ENCODE peak calls at places on chromosomes 11 and 22, in ten cellular contexts. One of them, this sample, is unnamed.

GRCh38 chr11:1830500-1831223 is 4.1 kb upstream of the SYT8 start:
- DNase-seq in fibroblast of lung: peak
- DNase-seq in HCT116: no peak
- DNase-seq in aorta: peak
- DNase-seq in SJSA1: no peak
- DNase-seq in heart left ventricle: peak
- DNase-seq in A549: no peak
- DNase-seq in mucosa of descending colon: peak
- DNase-seq in fibroblast of pulmonary artery: no peak
- DNase-seq in cardiac fibroblast: no peak
- DNase-seq in this sample: peak

GRCh38 chr22:19663821-19664325 is 50.4 kb upstream of the SEPTIN5 start:
- DNase-seq in mucosa of descending colon: no peak
- DNase-seq in aorta: peak
- DNase-seq in A549: no peak
- DNase-seq in fibroblast of lung: peak
- DNase-seq in heart left ventricle: peak
- DNase-seq in SJSA1: no peak
- DNase-seq in cardiac fibroblast: peak
- DNase-seq in HCT116: no peak
- DNase-seq in fibroblast of pulmonary artery: peak
- DNase-seq in this sample: no peak

GRCh38 chr11:86091566-86091965 is 22.7 kb upstream of the PICALM start:
- DNase-seq in fibroblast of pulmonary artery: peak
- DNase-seq in A549: no peak
- DNase-seq in fibroblast of lung: peak
- DNase-seq in SJSA1: peak
- DNase-seq in HCT116: no peak
- DNase-seq in cardiac fibroblast: peak
- DNase-seq in heart left ventricle: no peak
- DNase-seq in aorta: peak
- DNase-seq in mucosa of descending colon: no peak
- DNase-seq in this sample: no peak

GRCh38 chr22:46472722-46473016 is 64.8 kb downstream of the CELSR1 start:
- DNase-seq in A549: no peak
- DNase-seq in heart left ventricle: no peak
- DNase-seq in cardiac fibroblast: no peak
- DNase-seq in mucosa of descending colon: no peak
- DNase-seq in SJSA1: no peak
- DNase-seq in fibroblast of lung: no peak
- DNase-seq in aorta: no peak
- DNase-seq in HCT116: no peak
- DNase-seq in fibroblast of pulmonary artery: no peak
- DNase-seq in this sample: no peak

GRCh38 chr11:66864172-66864901 is 7.5 kb downstream of the LRFN4 start:
- DNase-seq in A549: no peak
- DNase-seq in heart left ventricle: no peak
- DNase-seq in cardiac fibroblast: no peak
- DNase-seq in aorta: no peak
- DNase-seq in HCT116: no peak
- DNase-seq in mucosa of descending colon: peak
- DNase-seq in fibroblast of pulmonary artery: no peak
- DNase-seq in fibroblast of lung: no peak
- DNase-seq in SJSA1: no peak
- DNase-seq in this sample: no peak

GRCh38 chr11:62542750-62543567 is 3.6 kb downstream of the AHNAK start:
- DNase-seq in SJSA1: peak
- DNase-seq in mucosa of descending colon: peak
- DNase-seq in HCT116: peak
- DNase-seq in cardiac fibroblast: peak
- DNase-seq in aorta: peak
- DNase-seq in A549: peak
- DNase-seq in fibroblast of lung: peak
- DNase-seq in heart left ventricle: peak
- DNase-seq in fibroblast of pulmonary artery: peak
- DNase-seq in this sample: peak

GRCh38 chr11:26583550-26583949 is 11.5 kb upstream of the MUC15 start:
- DNase-seq in HCT116: no peak
- DNase-seq in aorta: no peak
- DNase-seq in fibroblast of lung: no peak
- DNase-seq in SJSA1: no peak
- DNase-seq in cardiac fibroblast: peak
- DNase-seq in A549: no peak
- DNase-seq in fibroblast of pulmonary artery: peak
- DNase-seq in mucosa of descending colon: no peak
- DNase-seq in heart left ventricle: no peak
- DNase-seq in this sample: peak

GRCh38 chr22:19244600-19245352 is 46.7 kb downstream of the CLTCL1 start:
- DNase-seq in heart left ventricle: no peak
- DNase-seq in fibroblast of lung: no peak
- DNase-seq in fibroblast of pulmonary artery: no peak
- DNase-seq in cardiac fibroblast: no peak
- DNase-seq in A549: no peak
- DNase-seq in SJSA1: no peak
- DNase-seq in HCT116: no peak
- DNase-seq in mucosa of descending colon: no peak
- DNase-seq in aorta: no peak
- DNase-seq in this sample: no peak

GRCh38 chr11:20261526-20261925 is 101.3 kb upstream of the DBX1 start:
- DNase-seq in aorta: no peak
- DNase-seq in fibroblast of pulmonary artery: peak
- DNase-seq in A549: no peak
- DNase-seq in heart left ventricle: no peak
- DNase-seq in cardiac fibroblast: peak
- DNase-seq in HCT116: no peak
- DNase-seq in fibroblast of lung: peak
- DNase-seq in mucosa of descending colon: no peak
- DNase-seq in SJSA1: no peak
- DNase-seq in this sample: no peak

GRCh38 chr11:20259506-20259905 is 99.2 kb upstream of the DBX1 start:
- DNase-seq in A549: no peak
- DNase-seq in fibroblast of pulmonary artery: no peak
- DNase-seq in fibroblast of lung: peak
- DNase-seq in HCT116: no peak
- DNase-seq in SJSA1: no peak
- DNase-seq in aorta: no peak
- DNase-seq in heart left ventricle: no peak
- DNase-seq in mucosa of descending colon: no peak
- DNase-seq in cardiac fibroblast: no peak
- DNase-seq in this sample: no peak

GRCh38 chr11:20256925-20257324 is 96.7 kb upstream of the DBX1 start:
- DNase-seq in fibroblast of lung: no peak
- DNase-seq in heart left ventricle: no peak
- DNase-seq in aorta: no peak
- DNase-seq in cardiac fibroblast: no peak
- DNase-seq in fibroblast of pulmonary artery: no peak
- DNase-seq in HCT116: no peak
- DNase-seq in mucosa of descending colon: no peak
- DNase-seq in A549: no peak
- DNase-seq in SJSA1: no peak
- DNase-seq in this sample: no peak

GRCh38 chr11:20260307-20260706 is 100.0 kb upstream of the DBX1 start:
- DNase-seq in heart left ventricle: no peak
- DNase-seq in aorta: no peak
- DNase-seq in HCT116: no peak
- DNase-seq in SJSA1: no peak
- DNase-seq in cardiac fibroblast: no peak
- DNase-seq in A549: no peak
- DNase-seq in fibroblast of lung: no peak
- DNase-seq in mucosa of descending colon: no peak
- DNase-seq in fibroblast of pulmonary artery: no peak
- DNase-seq in this sample: no peak

GRCh38 chr11:20258496-20258895 is 98.2 kb upstream of the DBX1 start:
- DNase-seq in cardiac fibroblast: no peak
- DNase-seq in A549: no peak
- DNase-seq in SJSA1: no peak
- DNase-seq in heart left ventricle: no peak
- DNase-seq in HCT116: no peak
- DNase-seq in fibroblast of lung: no peak
- DNase-seq in fibroblast of pulmonary artery: no peak
- DNase-seq in mucosa of descending colon: no peak
- DNase-seq in aorta: no peak
- DNase-seq in this sample: no peak
- H3K4me3 ChIP-seq in cardiac fibroblast: no peak
- H3K4me3 ChIP-seq in A549: no peak
- H3K4me3 ChIP-seq in SJSA1: no peak
- H3K4me3 ChIP-seq in heart left ventricle: no peak
- H3K4me3 ChIP-seq in HCT116: no peak
- H3K4me3 ChIP-seq in fibroblast of lung: no peak
- H3K4me3 ChIP-seq in fibroblast of pulmonary artery: no peak
- H3K4me3 ChIP-seq in mucosa of descending colon: no peak
- H3K4me3 ChIP-seq in aorta: no peak
- H3K4me3 ChIP-seq in this sample: no peak

DNA sequence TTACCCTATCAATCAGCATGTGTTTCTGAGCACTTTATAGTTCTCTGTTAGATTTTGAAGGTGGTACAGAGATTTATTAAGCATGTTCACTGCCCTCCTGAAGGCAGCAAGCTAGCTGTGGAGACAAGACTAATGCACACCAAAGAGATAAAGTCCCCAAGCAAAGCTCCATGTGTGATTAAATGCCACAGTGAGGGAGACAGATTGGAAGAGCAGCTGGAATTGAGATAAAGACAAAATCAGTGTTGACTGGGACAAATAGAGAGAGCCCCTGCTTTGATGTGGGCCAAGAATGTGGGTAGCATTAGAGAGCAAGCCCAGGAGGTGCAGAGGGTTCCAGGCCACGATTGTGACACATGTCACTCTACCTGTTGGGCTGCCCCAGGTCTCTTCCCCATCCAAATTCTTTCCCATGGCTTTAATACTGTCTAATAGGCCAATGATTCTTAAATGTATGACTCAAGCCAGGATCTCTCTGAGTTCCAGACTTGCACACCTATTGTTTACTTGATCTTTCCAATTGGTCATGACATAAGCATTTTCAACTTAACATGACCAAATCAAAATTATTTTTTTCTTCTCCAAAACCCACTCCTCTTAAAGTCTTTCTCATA is 60.1 kb upstream of the ZC3H12C start:
- DNase-seq in HCT116: no peak
- DNase-seq in fibroblast of lung: no peak
- DNase-seq in aorta: no peak
- DNase-seq in A549: no peak
- DNase-seq in mucosa of descending colon: no peak
- DNase-seq in SJSA1: no peak
- DNase-seq in heart left ventricle: no peak
- DNase-seq in cardiac fibroblast: no peak
- DNase-seq in fibroblast of pulmonary artery: no peak
- DNase-seq in this sample: no peak
- H3K4me3 ChIP-seq in HCT116: no peak
- H3K4me3 ChIP-seq in fibroblast of lung: no peak
- H3K4me3 ChIP-seq in aorta: no peak
- H3K4me3 ChIP-seq in A549: no peak
- H3K4me3 ChIP-seq in mucosa of descending colon: no peak
- H3K4me3 ChIP-seq in SJSA1: no peak
- H3K4me3 ChIP-seq in heart left ventricle: no peak
- H3K4me3 ChIP-seq in cardiac fibroblast: no peak
- H3K4me3 ChIP-seq in fibroblast of pulmonary artery: no peak
- H3K4me3 ChIP-seq in this sample: no peak

GRCh38 chr11:6630632-6631291 is 11.5 kb upstream of the TPP1 start:
- DNase-seq in heart left ventricle: no peak
- DNase-seq in fibroblast of pulmonary artery: no peak
- DNase-seq in SJSA1: no peak
- DNase-seq in A549: no peak
- DNase-seq in mucosa of descending colon: peak
- DNase-seq in cardiac fibroblast: no peak
- DNase-seq in fibroblast of lung: no peak
- DNase-seq in HCT116: no peak
- DNase-seq in aorta: no peak
- DNase-seq in this sample: no peak

GRCh38 chr11:6631356-6631890 is 12.2 kb upstream of the TPP1 start:
- DNase-seq in aorta: no peak
- DNase-seq in mucosa of descending colon: no peak
- DNase-seq in heart left ventricle: no peak
- DNase-seq in SJSA1: no peak
- DNase-seq in A549: no peak
- DNase-seq in fibroblast of lung: no peak
- DNase-seq in cardiac fibroblast: no peak
- DNase-seq in HCT116: no peak
- DNase-seq in fibroblast of pulmonary artery: no peak
- DNase-seq in this sample: no peak

GRCh38 chr11:6629573-6629891 is 10.3 kb upstream of the TPP1 start:
- DNase-seq in heart left ventricle: no peak
- DNase-seq in cardiac fibroblast: no peak
- DNase-seq in SJSA1: no peak
- DNase-seq in mucosa of descending colon: no peak
- DNase-seq in A549: no peak
- DNase-seq in fibroblast of lung: no peak
- DNase-seq in aorta: no peak
- DNase-seq in fibroblast of pulmonary artery: no peak
- DNase-seq in HCT116: no peak
- DNase-seq in this sample: no peak

GRCh38 chr11:6628526-6628925 is 9.3 kb upstream of the TPP1 start:
- DNase-seq in heart left ventricle: no peak
- DNase-seq in HCT116: no peak
- DNase-seq in cardiac fibroblast: no peak
- DNase-seq in A549: no peak
- DNase-seq in SJSA1: no peak
- DNase-seq in fibroblast of pulmonary artery: no peak
- DNase-seq in aorta: no peak
- DNase-seq in fibroblast of lung: no peak
- DNase-seq in mucosa of descending colon: no peak
- DNase-seq in this sample: no peak

DNA sequence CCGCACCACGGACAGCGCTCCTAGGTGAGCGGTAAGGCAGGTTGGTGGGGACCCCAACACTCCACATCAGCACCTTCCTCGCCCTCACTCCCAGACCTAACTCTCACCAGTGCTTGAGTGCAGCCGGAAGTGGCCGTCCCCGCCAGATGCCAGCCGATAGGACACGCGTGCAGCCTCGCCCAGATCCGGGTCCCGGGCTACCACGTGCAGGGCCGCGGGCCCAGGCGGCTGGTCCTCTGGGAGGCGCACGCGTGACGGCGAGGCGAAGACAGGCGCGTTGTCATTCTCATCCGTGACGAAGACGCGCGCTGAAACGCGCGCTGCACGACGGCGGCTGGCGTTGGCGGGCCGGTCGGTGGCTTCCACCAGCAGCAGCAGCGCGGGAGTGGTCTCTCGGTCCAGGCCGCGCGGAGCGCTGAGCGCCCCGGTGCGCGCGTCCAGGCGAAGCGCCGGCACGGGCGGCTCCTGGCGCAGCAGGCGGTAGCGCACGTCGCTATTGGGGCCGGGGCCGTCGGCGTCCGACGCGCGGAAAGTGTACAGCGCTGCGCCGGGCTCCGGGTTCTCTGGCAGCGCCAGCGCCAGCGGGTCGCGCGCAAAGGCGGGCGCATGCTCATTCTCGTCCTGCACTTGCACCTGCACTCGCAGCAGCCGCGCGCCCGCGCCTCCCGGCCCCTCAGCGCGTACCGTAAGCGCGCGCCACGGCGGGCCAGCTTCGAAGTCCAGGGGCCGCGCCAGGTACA is 10.8 kb upstream of the TPP1 start:
- DNase-seq in heart left ventricle: no peak
- DNase-seq in fibroblast of lung: no peak
- DNase-seq in fibroblast of pulmonary artery: no peak
- DNase-seq in mucosa of descending colon: peak
- DNase-seq in SJSA1: no peak
- DNase-seq in aorta: no peak
- DNase-seq in HCT116: no peak
- DNase-seq in cardiac fibroblast: no peak
- DNase-seq in A549: no peak
- DNase-seq in this sample: no peak
- H3K4me3 ChIP-seq in heart left ventricle: no peak
- H3K4me3 ChIP-seq in fibroblast of lung: no peak
- H3K4me3 ChIP-seq in fibroblast of pulmonary artery: no peak
- H3K4me3 ChIP-seq in mucosa of descending colon: no peak
- H3K4me3 ChIP-seq in SJSA1: no peak
- H3K4me3 ChIP-seq in aorta: no peak
- H3K4me3 ChIP-seq in HCT116: no peak
- H3K4me3 ChIP-seq in cardiac fibroblast: no peak
- H3K4me3 ChIP-seq in A549: peak
- H3K4me3 ChIP-seq in this sample: no peak

GRCh38 chr11:74696488-74696887 is 34.7 kb downstream of the CHRDL2 start:
- DNase-seq in HCT116: no peak
- DNase-seq in aorta: no peak
- DNase-seq in A549: no peak
- DNase-seq in heart left ventricle: no peak
- DNase-seq in SJSA1: no peak
- DNase-seq in fibroblast of pulmonary artery: no peak
- DNase-seq in fibroblast of lung: no peak
- DNase-seq in mucosa of descending colon: no peak
- DNase-seq in cardiac fibroblast: no peak
- DNase-seq in this sample: no peak
- H3K4me3 ChIP-seq in HCT116: no peak
- H3K4me3 ChIP-seq in aorta: no peak
- H3K4me3 ChIP-seq in A549: no peak
- H3K4me3 ChIP-seq in heart left ventricle: no peak
- H3K4me3 ChIP-seq in SJSA1: no peak
- H3K4me3 ChIP-seq in fibroblast of pulmonary artery: no peak
- H3K4me3 ChIP-seq in fibroblast of lung: no peak
- H3K4me3 ChIP-seq in mucosa of descending colon: no peak
- H3K4me3 ChIP-seq in cardiac fibroblast: no peak
- H3K4me3 ChIP-seq in this sample: no peak

This sample was measured in PC-9.